ENCODE peak calls at places on chromosome 13, in four cellular contexts. One of them, this sample, is unnamed.

GRCh38 chr13:50244355-50244912 is 229.2 kb downstream of the KCNRG start:
- DNase-seq in NCI-H748 treated with DMSO at 0.1 percent for 48 hours: no peak
- DNase-seq in stimulated activated naive CD8-positive, alpha-beta T cell treated with anti-CD3 and anti-CD28 coated beads, Interleukin-15, Interleukin-2, amounts not matched to agents 100 U/mL and 50 U/mL, for 24 hours: peak
- DNase-seq in left cardiac atrium: no peak
- DNase-seq in this sample: no peak

GRCh38 chr13:41061914-41062837 is 867 bp downstream of the WBP4 start:
- DNase-seq in NCI-H748 treated with DMSO at 0.1 percent for 48 hours: no peak
- DNase-seq in stimulated activated naive CD8-positive, alpha-beta T cell treated with anti-CD3 and anti-CD28 coated beads, Interleukin-15, Interleukin-2, amounts not matched to agents 100 U/mL and 50 U/mL, for 24 hours: no peak
- DNase-seq in left cardiac atrium: no peak
- DNase-seq in this sample: no peak

GRCh38 chr13:53200498-53201453 is 172.2 kb downstream of the OLFM4 start:
- DNase-seq in NCI-H748 treated with DMSO at 0.1 percent for 48 hours: peak
- DNase-seq in stimulated activated naive CD8-positive, alpha-beta T cell treated with anti-CD3 and anti-CD28 coated beads, Interleukin-15, Interleukin-2, amounts not matched to agents 100 U/mL and 50 U/mL, for 24 hours: peak
- DNase-seq in left cardiac atrium: peak
- DNase-seq in this sample: no peak

GRCh38 chr13:57036290-57036689 is 104.4 kb upstream of the PRR20A start:
- DNase-seq in NCI-H748 treated with DMSO at 0.1 percent for 48 hours: no peak
- DNase-seq in stimulated activated naive CD8-positive, alpha-beta T cell treated with anti-CD3 and anti-CD28 coated beads, Interleukin-15, Interleukin-2, amounts not matched to agents 100 U/mL and 50 U/mL, for 24 hours: no peak
- DNase-seq in left cardiac atrium: no peak
- DNase-seq in this sample: no peak

GRCh38 chr13:97695684-97696083 is 257.8 kb upstream of the IPO5 start:
- DNase-seq in NCI-H748 treated with DMSO at 0.1 percent for 48 hours: no peak
- DNase-seq in stimulated activated naive CD8-positive, alpha-beta T cell treated with anti-CD3 and anti-CD28 coated beads, Interleukin-15, Interleukin-2, amounts not matched to agents 100 U/mL and 50 U/mL, for 24 hours: no peak
- DNase-seq in left cardiac atrium: no peak
- DNase-seq in this sample: no peak

GRCh38 chr13:74596691-74597090 is 462.5 kb upstream of the KLF12 start:
- DNase-seq in NCI-H748 treated with DMSO at 0.1 percent for 48 hours: no peak
- DNase-seq in stimulated activated naive CD8-positive, alpha-beta T cell treated with anti-CD3 and anti-CD28 coated beads, Interleukin-15, Interleukin-2, amounts not matched to agents 100 U/mL and 50 U/mL, for 24 hours: no peak
- DNase-seq in left cardiac atrium: no peak
- DNase-seq in this sample: no peak

GRCh38 chr13:105232403-105232802 is 1303.1 kb downstream of the EFNB2 start:
- DNase-seq in NCI-H748 treated with DMSO at 0.1 percent for 48 hours: no peak
- DNase-seq in stimulated activated naive CD8-positive, alpha-beta T cell treated with anti-CD3 and anti-CD28 coated beads, Interleukin-15, Interleukin-2, amounts not matched to agents 100 U/mL and 50 U/mL, for 24 hours: no peak
- DNase-seq in left cardiac atrium: no peak
- DNase-seq in this sample: no peak

GRCh38 chr13:88434953-88435352 is 763.8 kb downstream of the SLITRK5 start:
- DNase-seq in NCI-H748 treated with DMSO at 0.1 percent for 48 hours: no peak
- DNase-seq in stimulated activated naive CD8-positive, alpha-beta T cell treated with anti-CD3 and anti-CD28 coated beads, Interleukin-15, Interleukin-2, amounts not matched to agents 100 U/mL and 50 U/mL, for 24 hours: no peak
- DNase-seq in left cardiac atrium: no peak
- DNase-seq in this sample: no peak

GRCh38 chr13:33284016-33284415 is 1.5 kb downstream of the STARD13 start:
- DNase-seq in NCI-H748 treated with DMSO at 0.1 percent for 48 hours: no peak
- DNase-seq in stimulated activated naive CD8-positive, alpha-beta T cell treated with anti-CD3 and anti-CD28 coated beads, Interleukin-15, Interleukin-2, amounts not matched to agents 100 U/mL and 50 U/mL, for 24 hours: no peak
- DNase-seq in left cardiac atrium: no peak
- DNase-seq in this sample: no peak

GRCh38 chr13:48491423-48492122 is 41.3 kb downstream of the RCBTB2 start:
- DNase-seq in NCI-H748 treated with DMSO at 0.1 percent for 48 hours: no peak
- DNase-seq in stimulated activated naive CD8-positive, alpha-beta T cell treated with anti-CD3 and anti-CD28 coated beads, Interleukin-15, Interleukin-2, amounts not matched to agents 100 U/mL and 50 U/mL, for 24 hours: no peak
- DNase-seq in left cardiac atrium: no peak
- DNase-seq in this sample: no peak

GRCh38 chr13:114140909-114141255 is 8.5 kb upstream of the RASA3 start:
- DNase-seq in NCI-H748 treated with DMSO at 0.1 percent for 48 hours: no peak
- DNase-seq in stimulated activated naive CD8-positive, alpha-beta T cell treated with anti-CD3 and anti-CD28 coated beads, Interleukin-15, Interleukin-2, amounts not matched to agents 100 U/mL and 50 U/mL, for 24 hours: peak
- DNase-seq in left cardiac atrium: peak
- DNase-seq in this sample: no peak

GRCh38 chr13:109058071-109058470 is 428.7 kb downstream of the MYO16 start:
- DNase-seq in NCI-H748 treated with DMSO at 0.1 percent for 48 hours: no peak
- DNase-seq in stimulated activated naive CD8-positive, alpha-beta T cell treated with anti-CD3 and anti-CD28 coated beads, Interleukin-15, Interleukin-2, amounts not matched to agents 100 U/mL and 50 U/mL, for 24 hours: no peak
- DNase-seq in left cardiac atrium: no peak
- DNase-seq in this sample: no peak

GRCh38 chr13:23634897-23635296 is 64.7 kb downstream of the TNFRSF19 start:
- DNase-seq in NCI-H748 treated with DMSO at 0.1 percent for 48 hours: no peak
- DNase-seq in stimulated activated naive CD8-positive, alpha-beta T cell treated with anti-CD3 and anti-CD28 coated beads, Interleukin-15, Interleukin-2, amounts not matched to agents 100 U/mL and 50 U/mL, for 24 hours: no peak
- DNase-seq in left cardiac atrium: no peak
- DNase-seq in this sample: no peak

GRCh38 chr13:48383384-48383783 is 29.5 kb downstream of the LPAR6 start:
- DNase-seq in NCI-H748 treated with DMSO at 0.1 percent for 48 hours: no peak
- DNase-seq in stimulated activated naive CD8-positive, alpha-beta T cell treated with anti-CD3 and anti-CD28 coated beads, Interleukin-15, Interleukin-2, amounts not matched to agents 100 U/mL and 50 U/mL, for 24 hours: no peak
- DNase-seq in left cardiac atrium: no peak
- DNase-seq in this sample: no peak

GRCh38 chr13:76707360-76707759 is 178.8 kb downstream of the KCTD12 start:
- DNase-seq in NCI-H748 treated with DMSO at 0.1 percent for 48 hours: no peak
- DNase-seq in stimulated activated naive CD8-positive, alpha-beta T cell treated with anti-CD3 and anti-CD28 coated beads, Interleukin-15, Interleukin-2, amounts not matched to agents 100 U/mL and 50 U/mL, for 24 hours: no peak
- DNase-seq in left cardiac atrium: no peak
- DNase-seq in this sample: no peak

GRCh38 chr13:100473493-100474044 is 115.0 kb downstream of the GGACT start:
- DNase-seq in NCI-H748 treated with DMSO at 0.1 percent for 48 hours: no peak
- DNase-seq in stimulated activated naive CD8-positive, alpha-beta T cell treated with anti-CD3 and anti-CD28 coated beads, Interleukin-15, Interleukin-2, amounts not matched to agents 100 U/mL and 50 U/mL, for 24 hours: no peak
- DNase-seq in left cardiac atrium: no peak
- DNase-seq in this sample: no peak

GRCh38 chr13:46490129-46490528 is 62.8 kb upstream of the LRCH1 start:
- DNase-seq in NCI-H748 treated with DMSO at 0.1 percent for 48 hours: no peak
- DNase-seq in stimulated activated naive CD8-positive, alpha-beta T cell treated with anti-CD3 and anti-CD28 coated beads, Interleukin-15, Interleukin-2, amounts not matched to agents 100 U/mL and 50 U/mL, for 24 hours: no peak
- DNase-seq in left cardiac atrium: no peak
- DNase-seq in this sample: no peak

GRCh38 chr13:37295046-37295445 is 189.6 kb upstream of the CSNK1A1L start:
- DNase-seq in NCI-H748 treated with DMSO at 0.1 percent for 48 hours: no peak
- DNase-seq in stimulated activated naive CD8-positive, alpha-beta T cell treated with anti-CD3 and anti-CD28 coated beads, Interleukin-15, Interleukin-2, amounts not matched to agents 100 U/mL and 50 U/mL, for 24 hours: no peak
- DNase-seq in left cardiac atrium: peak
- DNase-seq in this sample: no peak

GRCh38 chr13:35789335-35790166 is 313.1 kb upstream of the MAB21L1 start:
- DNase-seq in NCI-H748 treated with DMSO at 0.1 percent for 48 hours: peak
- DNase-seq in stimulated activated naive CD8-positive, alpha-beta T cell treated with anti-CD3 and anti-CD28 coated beads, Interleukin-15, Interleukin-2, amounts not matched to agents 100 U/mL and 50 U/mL, for 24 hours: no peak
- DNase-seq in left cardiac atrium: no peak
- DNase-seq in this sample: peak

GRCh38 chr13:56400774-56401173 is 739.9 kb upstream of the PRR20A start:
- DNase-seq in NCI-H748 treated with DMSO at 0.1 percent for 48 hours: no peak
- DNase-seq in stimulated activated naive CD8-positive, alpha-beta T cell treated with anti-CD3 and anti-CD28 coated beads, Interleukin-15, Interleukin-2, amounts not matched to agents 100 U/mL and 50 U/mL, for 24 hours: no peak
- DNase-seq in left cardiac atrium: no peak
- DNase-seq in this sample: no peak

GRCh38 chr13:51644649-51645048 is 60.4 kb downstream of the WDFY2 start:
- DNase-seq in NCI-H748 treated with DMSO at 0.1 percent for 48 hours: no peak
- DNase-seq in stimulated activated naive CD8-positive, alpha-beta T cell treated with anti-CD3 and anti-CD28 coated beads, Interleukin-15, Interleukin-2, amounts not matched to agents 100 U/mL and 50 U/mL, for 24 hours: no peak
- DNase-seq in left cardiac atrium: no peak
- DNase-seq in this sample: no peak

GRCh38 chr13:75774176-75774575 is 138.0 kb downstream of the LMO7 start:
- DNase-seq in NCI-H748 treated with DMSO at 0.1 percent for 48 hours: no peak
- DNase-seq in stimulated activated naive CD8-positive, alpha-beta T cell treated with anti-CD3 and anti-CD28 coated beads, Interleukin-15, Interleukin-2, amounts not matched to agents 100 U/mL and 50 U/mL, for 24 hours: no peak
- DNase-seq in left cardiac atrium: no peak
- DNase-seq in this sample: no peak

GRCh38 chr13:47639716-47640447 is 361.2 kb downstream of the SUCLA2 start:
- DNase-seq in NCI-H748 treated with DMSO at 0.1 percent for 48 hours: no peak
- DNase-seq in stimulated activated naive CD8-positive, alpha-beta T cell treated with anti-CD3 and anti-CD28 coated beads, Interleukin-15, Interleukin-2, amounts not matched to agents 100 U/mL and 50 U/mL, for 24 hours: no peak
- DNase-seq in left cardiac atrium: no peak
- DNase-seq in this sample: no peak

GRCh38 chr13:93039131-93039530 is 187.5 kb upstream of the GPC6 start:
- DNase-seq in NCI-H748 treated with DMSO at 0.1 percent for 48 hours: no peak
- DNase-seq in stimulated activated naive CD8-positive, alpha-beta T cell treated with anti-CD3 and anti-CD28 coated beads, Interleukin-15, Interleukin-2, amounts not matched to agents 100 U/mL and 50 U/mL, for 24 hours: no peak
- DNase-seq in left cardiac atrium: no peak
- DNase-seq in this sample: no peak

GRCh38 chr13:20686863-20687579 is 16.5 kb upstream of the IL17D start:
- DNase-seq in NCI-H748 treated with DMSO at 0.1 percent for 48 hours: no peak
- DNase-seq in stimulated activated naive CD8-positive, alpha-beta T cell treated with anti-CD3 and anti-CD28 coated beads, Interleukin-15, Interleukin-2, amounts not matched to agents 100 U/mL and 50 U/mL, for 24 hours: no peak
- DNase-seq in left cardiac atrium: no peak
- DNase-seq in this sample: no peak

GRCh38 chr13:46665630-46666482 is 112.9 kb downstream of the LRCH1 start:
- DNase-seq in NCI-H748 treated with DMSO at 0.1 percent for 48 hours: peak
- DNase-seq in stimulated activated naive CD8-positive, alpha-beta T cell treated with anti-CD3 and anti-CD28 coated beads, Interleukin-15, Interleukin-2, amounts not matched to agents 100 U/mL and 50 U/mL, for 24 hours: no peak
- DNase-seq in left cardiac atrium: no peak
- DNase-seq in this sample: no peak

GRCh38 chr13:45737571-45738002 is 35.5 kb downstream of the CBY2 start:
- DNase-seq in NCI-H748 treated with DMSO at 0.1 percent for 48 hours: no peak
- DNase-seq in stimulated activated naive CD8-positive, alpha-beta T cell treated with anti-CD3 and anti-CD28 coated beads, Interleukin-15, Interleukin-2, amounts not matched to agents 100 U/mL and 50 U/mL, for 24 hours: peak
- DNase-seq in left cardiac atrium: no peak
- DNase-seq in this sample: no peak

GRCh38 chr13:34349091-34349722 is 531.3 kb downstream of the RFC3 start:
- DNase-seq in NCI-H748 treated with DMSO at 0.1 percent for 48 hours: no peak
- DNase-seq in stimulated activated naive CD8-positive, alpha-beta T cell treated with anti-CD3 and anti-CD28 coated beads, Interleukin-15, Interleukin-2, amounts not matched to agents 100 U/mL and 50 U/mL, for 24 hours: no peak
- DNase-seq in left cardiac atrium: peak
- DNase-seq in this sample: no peak

GRCh38 chr13:62510906-62511655 is 1095.4 kb upstream of the PCDH20 start:
- DNase-seq in NCI-H748 treated with DMSO at 0.1 percent for 48 hours: no peak
- DNase-seq in stimulated activated naive CD8-positive, alpha-beta T cell treated with anti-CD3 and anti-CD28 coated beads, Interleukin-15, Interleukin-2, amounts not matched to agents 100 U/mL and 50 U/mL, for 24 hours: no peak
- DNase-seq in left cardiac atrium: no peak
- DNase-seq in this sample: no peak

GRCh38 chr13:48507024-48507423 is 25.9 kb downstream of the RCBTB2 start:
- DNase-seq in NCI-H748 treated with DMSO at 0.1 percent for 48 hours: no peak
- DNase-seq in stimulated activated naive CD8-positive, alpha-beta T cell treated with anti-CD3 and anti-CD28 coated beads, Interleukin-15, Interleukin-2, amounts not matched to agents 100 U/mL and 50 U/mL, for 24 hours: no peak
- DNase-seq in left cardiac atrium: no peak
- DNase-seq in this sample: no peak

GRCh38 chr13:65597839-65598818 is 1632.0 kb downstream of the PCDH9 start:
- DNase-seq in NCI-H748 treated with DMSO at 0.1 percent for 48 hours: no peak
- DNase-seq in stimulated activated naive CD8-positive, alpha-beta T cell treated with anti-CD3 and anti-CD28 coated beads, Interleukin-15, Interleukin-2, amounts not matched to agents 100 U/mL and 50 U/mL, for 24 hours: no peak
- DNase-seq in left cardiac atrium: no peak
- DNase-seq in this sample: no peak

GRCh38 chr13:112576191-112576590 is 11.8 kb downstream of the TUBGCP3 start:
- DNase-seq in NCI-H748 treated with DMSO at 0.1 percent for 48 hours: no peak
- DNase-seq in stimulated activated naive CD8-positive, alpha-beta T cell treated with anti-CD3 and anti-CD28 coated beads, Interleukin-15, Interleukin-2, amounts not matched to agents 100 U/mL and 50 U/mL, for 24 hours: no peak
- DNase-seq in left cardiac atrium: no peak
- DNase-seq in this sample: no peak

GRCh38 chr13:57874530-57874929 is 243.0 kb downstream of the PCDH17 start:
- DNase-seq in NCI-H748 treated with DMSO at 0.1 percent for 48 hours: no peak
- DNase-seq in stimulated activated naive CD8-positive, alpha-beta T cell treated with anti-CD3 and anti-CD28 coated beads, Interleukin-15, Interleukin-2, amounts not matched to agents 100 U/mL and 50 U/mL, for 24 hours: no peak
- DNase-seq in left cardiac atrium: peak
- DNase-seq in this sample: no peak

GRCh38 chr13:76994281-76994680 is 2.4 kb downstream of the CLN5 start:
- DNase-seq in NCI-H748 treated with DMSO at 0.1 percent for 48 hours: no peak
- DNase-seq in stimulated activated naive CD8-positive, alpha-beta T cell treated with anti-CD3 and anti-CD28 coated beads, Interleukin-15, Interleukin-2, amounts not matched to agents 100 U/mL and 50 U/mL, for 24 hours: no peak
- DNase-seq in left cardiac atrium: no peak
- DNase-seq in this sample: no peak

GRCh38 chr13:20160346-20161274 is at the start of gene GJA3:
- DNase-seq in NCI-H748 treated with DMSO at 0.1 percent for 48 hours: peak
- DNase-seq in stimulated activated naive CD8-positive, alpha-beta T cell treated with anti-CD3 and anti-CD28 coated beads, Interleukin-15, Interleukin-2, amounts not matched to agents 100 U/mL and 50 U/mL, for 24 hours: peak
- DNase-seq in left cardiac atrium: peak
- DNase-seq in this sample: no peak

GRCh38 chr13:74820809-74821208 is 661.2 kb downstream of the TBC1D4 start:
- DNase-seq in NCI-H748 treated with DMSO at 0.1 percent for 48 hours: no peak
- DNase-seq in stimulated activated naive CD8-positive, alpha-beta T cell treated with anti-CD3 and anti-CD28 coated beads, Interleukin-15, Interleukin-2, amounts not matched to agents 100 U/mL and 50 U/mL, for 24 hours: no peak
- DNase-seq in left cardiac atrium: no peak
- DNase-seq in this sample: no peak

This sample was measured in COR-L47.